ENCODE peak calls at places on chromosomes 6 and 20, in six cellular contexts. B, J, I, X, U and K are unnamed samples.
A peak's percentile ranks its signal among the peaks of the same experiment; 100 is the strongest.

GRCh38 chr20:32743237-32744112 is at the start of gene COMMD7:
- DNase-seq in B (peak; percentile 56), J (peak; percentile 66), I (peak; percentile 78), X (peak; percentile 24), U (peak; percentile 60), K (peak; percentile 37)

GRCh38 chr20:21109144-21109543 is 3.0 kb upstream of the LINC00237 start:
- DNase-seq in B (no peak), J (no peak), I (peak; percentile 40), X (no peak), U (no peak), K (no peak)

GRCh38 chr20:45343867-45344721 is 4.1 kb downstream of the SDC4 start:
- DNase-seq in B (peak; percentile 94), J (no peak), I (peak; percentile 97), X (peak; percentile 91), U (no peak), K (peak; percentile 13)

GRCh38 chr6:141677598-141678211 is 455.0 kb upstream of the GJE1 start:
- DNase-seq in B (peak; percentile 50), J (no peak), I (peak; percentile 61), X (no peak), U (no peak), K (no peak)

GRCh38 chr20:47810686-47811347 is 25.5 kb upstream of the SULF2 start:
- DNase-seq in B (no peak), J (no peak), I (no peak), X (no peak), U (no peak), K (no peak)

GRCh38 chr6:152952045-152952444 is 30.8 kb downstream of the FBXO5 start:
- DNase-seq in B (no peak), J (no peak), I (peak; percentile 49), X (no peak), U (no peak), K (no peak)

GRCh38 chr6:81487489-81487888 is 265.0 kb downstream of the TENT5A start:
- DNase-seq in B (peak; percentile 6), J (no peak), I (no peak), X (no peak), U (no peak), K (peak; percentile 71)

GRCh38 chr20:3115190-3116107 is 30.9 kb upstream of the AVP start:
- DNase-seq in B (peak; percentile 61), J (no peak), I (peak; percentile 77), X (peak; percentile 39), U (peak; percentile 3), K (peak; percentile 42)

GRCh38 chr20:34948030-34948429 is 7.6 kb downstream of the GSS start:
- DNase-seq in B (peak; percentile 91), J (no peak), I (peak; percentile 91), X (no peak), U (no peak), K (no peak)

GRCh38 chr6:43313813-43314212 is 5.2 kb upstream of the CRIP3 start:
- DNase-seq in B (no peak), J (no peak), I (no peak), X (no peak), U (no peak), K (no peak)

GRCh38 chr20:35039146-35039545 is 53.5 kb downstream of the TRPC4AP start:
- DNase-seq in B (peak; percentile 75), J (no peak), I (no peak), X (no peak), U (no peak), K (no peak)

GRCh38 chr6:44624226-44624625 is 236.7 kb downstream of the CDC5L start:
- DNase-seq in B (no peak), J (no peak), I (no peak), X (no peak), U (no peak), K (no peak)

GRCh38 chr20:17965042-17965697 is 3.4 kb downstream of the SNX5 start:
- DNase-seq in B (no peak), J (no peak), I (no peak), X (no peak), U (no peak), K (no peak)

GRCh38 chr6:112332274-112332673 is 14.9 kb upstream of the RFPL4B start:
- DNase-seq in B (peak; percentile 81), J (no peak), I (peak; percentile 77), X (no peak), U (no peak), K (no peak)

GRCh38 chr6:134466751-134467525 is 149.0 kb upstream of the SGK1 start:
- DNase-seq in B (peak; percentile 77), J (no peak), I (peak; percentile 63), X (no peak), U (no peak), K (no peak)

GRCh38 chr20:63941282-63942060 is 14.7 kb downstream of the UCKL1 start:
- DNase-seq in B (peak; percentile 78), J (peak; percentile 67), I (peak; percentile 31), X (peak; percentile 48), U (peak; percentile 80), K (no peak)

GRCh38 chr6:46888031-46888430 is 33.7 kb downstream of the ADGRF5 start:
- DNase-seq in B (peak; percentile 73), J (no peak), I (peak; percentile 33), X (no peak), U (no peak), K (no peak)

GRCh38 chr6:158389188-158389919 is 77.1 kb downstream of the TULP4 start:
- DNase-seq in B (peak; percentile 50), J (no peak), I (peak; percentile 36), X (no peak), U (no peak), K (no peak)

GRCh38 chr6:57224769-57225515 is 2.8 kb upstream of the RAB23 start:
- DNase-seq in B (peak; percentile 38), J (no peak), I (peak; percentile 85), X (no peak), U (no peak), K (no peak)

GRCh38 chr20:59835057-59835447 is 98.4 kb downstream of the SYCP2 start:
- DNase-seq in B (no peak), J (no peak), I (no peak), X (no peak), U (no peak), K (no peak)

GRCh38 chr6:167735498-167736201 is 91.1 kb upstream of the AFDN start:
- DNase-seq in B (no peak), J (no peak), I (no peak), X (no peak), U (no peak), K (no peak)

GRCh38 chr20:25461766-25462165 is 54.3 kb downstream of the GINS1 start:
- DNase-seq in B (no peak), J (no peak), I (no peak), X (no peak), U (no peak), K (no peak)

GRCh38 chr6:3438190-3439167 is 18.4 kb downstream of the SLC22A23 start:
- DNase-seq in B (peak; percentile 88), J (no peak), I (peak; percentile 77), X (peak; percentile 68), U (no peak), K (no peak)

GRCh38 chr6:88650029-88650619 is 313.3 kb downstream of the RNGTT start:
- DNase-seq in B (no peak), J (no peak), I (peak; percentile 82), X (no peak), U (no peak), K (no peak)

GRCh38 chr20:20037960-20038359 is 14.3 kb downstream of the CRNKL1 start:
- DNase-seq in B (no peak), J (no peak), I (peak; percentile 50), X (no peak), U (no peak), K (no peak)

GRCh38 chr6:12911387-12911960 is 194.9 kb downstream of the PHACTR1 start:
- DNase-seq in B (peak; percentile 42), J (no peak), I (peak; percentile 68), X (no peak), U (no peak), K (peak; percentile 69)

GRCh38 chr20:3875378-3875974 is 13.7 kb upstream of the PANK2 start:
- DNase-seq in B (no peak), J (no peak), I (no peak), X (no peak), U (no peak), K (no peak)

GRCh38 chr6:147486683-147487082 is 21.8 kb upstream of the SAMD5 start:
- DNase-seq in B (no peak), J (no peak), I (no peak), X (no peak), U (no peak), K (no peak)

GRCh38 chr6:110378552-110378951 is 20.4 kb upstream of the METTL24 start:
- DNase-seq in B (no peak), J (no peak), I (no peak), X (no peak), U (no peak), K (no peak)

GRCh38 chr20:35739294-35740163 is 2.5 kb downstream of the RBM39 start:
- DNase-seq in B (peak; percentile 62), J (no peak), I (peak; percentile 82), X (no peak), U (no peak), K (no peak)

GRCh38 chr6:145506554-145506953 is 228.8 kb downstream of the EPM2A start:
- DNase-seq in B (no peak), J (no peak), I (peak; percentile 3), X (peak; percentile 42), U (no peak), K (no peak)

GRCh38 chr6:22079788-22080187 is 217.0 kb downstream of the PRL start:
- DNase-seq in B (no peak), J (no peak), I (peak; percentile 78), X (no peak), U (no peak), K (no peak)

GRCh38 chr20:37315293-37316110 is 26.0 kb downstream of the MANBAL start:
- DNase-seq in B (peak; percentile 67), J (no peak), I (peak; percentile 81), X (peak; percentile 58), U (no peak), K (no peak)

GRCh38 chr20:38343107-38343797 is 3.0 kb upstream of the LBP start:
- DNase-seq in B (peak; percentile 11), J (no peak), I (no peak), X (no peak), U (no peak), K (no peak)

GRCh38 chr6:5085638-5086293 is 625 bp downstream of the PPP1R3G start:
- DNase-seq in B (peak; percentile 42), J (no peak), I (peak; percentile 72), X (no peak), U (no peak), K (no peak)

GRCh38 chr20:60310551-60310950 is 352.3 kb downstream of the CDH26 start:
- DNase-seq in B (no peak), J (no peak), I (no peak), X (no peak), U (no peak), K (no peak)

GRCh38 chr6:16670183-16670582 is 91.1 kb downstream of the ATXN1 start:
- DNase-seq in B (no peak), J (no peak), I (no peak), X (peak; percentile 18), U (no peak), K (no peak)

GRCh38 chr6:106745824-106746610 is 116.6 kb downstream of the QRSL1 start:
- DNase-seq in B (peak; percentile 92), J (no peak), I (no peak), X (no peak), U (no peak), K (no peak)

GRCh38 chr20:12570371-12570770 is 438.4 kb upstream of the SPTLC3 start:
- DNase-seq in B (peak; percentile 51), J (no peak), I (no peak), X (no peak), U (no peak), K (no peak)

GRCh38 chr6:42269553-42269952 is 51.9 kb upstream of the MRPS10 start:
- DNase-seq in B (no peak), J (no peak), I (no peak), X (no peak), U (no peak), K (no peak)